ENCODE peak calls at places on chromosomes 3 and 15, in seven cellular contexts. A is Peyer's patch; T is cardiac muscle cell; N is tibial artery; H is CD8-positive, alpha-beta T cell; P is prostate gland; K is GM23338. U is an unnamed sample. For H3K27me3, the result is how much of the 10 kb centered on the place peaks cover.

GRCh38 chr3:65751123-65751700 is 287.5 kb downstream of the MAGI1 start:
- DNase-seq in A (peak), T (peak), N (no peak), H (no peak), P (peak), K (peak), U (no peak)

GRCh38 chr15:91974321-91974720 is 120.8 kb downstream of the SLCO3A1 start:
- DNase-seq in A (no peak), T (no peak), N (no peak), H (no peak), P (no peak), K (no peak), U (no peak)

GRCh38 chr15:49688135-49688790 is 67.4 kb downstream of the DTWD1 start:
- DNase-seq in A (no peak), T (no peak), N (no peak), H (no peak), P (no peak), K (no peak), U (no peak)

GRCh38 chr3:53236112-53236841 is 19.5 kb downstream of the TKT start:
- DNase-seq in A (peak), T (peak), N (peak), H (no peak), P (peak), K (no peak), U (peak)

GRCh38 chr3:160127308-160127707 is 97.9 kb upstream of the C3orf80 start:
- DNase-seq in A (no peak), T (no peak), N (no peak), H (no peak), P (no peak), K (no peak), U (no peak)

GRCh38 chr3:114446605-114447004 is 152.8 kb downstream of the TIGIT start:
- DNase-seq in A (no peak), T (no peak), N (no peak), H (no peak), P (peak), K (no peak), U (no peak)

GRCh38 chr15:92638709-92639365 is 16.7 kb downstream of the FAM174B start:
- DNase-seq in A (no peak), T (no peak), N (no peak), H (no peak), P (peak), K (no peak), U (no peak)

GRCh38 chr3:178263236-178263916 is 272.9 kb upstream of the KCNMB2 start:
- DNase-seq in A (no peak), T (peak), N (no peak), H (no peak), P (no peak), K (no peak), U (no peak)

GRCh38 chr15:34161329-34161953 is 48.5 kb downstream of the KATNBL1 start:
- DNase-seq in A (no peak), T (no peak), N (no peak), H (no peak), P (no peak), K (peak), U (no peak)

GRCh38 chr3:174859109-174859735 is at the start of gene NAALADL2:
- DNase-seq in A (no peak), T (no peak), N (no peak), H (no peak), P (peak), K (no peak), U (no peak)

GRCh38 chr3:39133093-39133490 is 20.3 kb downstream of the CSRNP1 start:
- DNase-seq in A (no peak), T (no peak), N (peak), H (no peak), P (no peak), K (no peak), U (no peak)

GRCh38 chr15:66163553-66163952 is 90.0 kb downstream of the MEGF11 start:
- DNase-seq in A (no peak), T (no peak), N (no peak), H (no peak), P (no peak), K (no peak), U (no peak)

GRCh38 chr3:194294199-194294887 is 56.8 kb downstream of the CPN2 start:
- DNase-seq in A (no peak), T (no peak), N (no peak), H (no peak), P (no peak), K (peak), U (no peak)

GRCh38 chr3:31050296-31050695 is 155.8 kb upstream of the GADL1 start:
- DNase-seq in A (no peak), T (no peak), N (no peak), H (no peak), P (no peak), K (no peak), U (no peak)

GRCh38 chr3:17828388-17828787 is 86.0 kb upstream of the TBC1D5 start:
- DNase-seq in A (no peak), T (no peak), N (no peak), H (no peak), P (no peak), K (no peak), U (no peak)

GRCh38 chr3:136194409-136195257 is 1.5 kb downstream of the MSL2 start:
- DNase-seq in A (peak), T (peak), N (peak), H (peak), P (peak), K (peak), U (peak)

GRCh38 chr15:77475898-77476297 is 55.2 kb downstream of the HMG20A start:
- DNase-seq in A (no peak), T (peak), N (no peak), H (no peak), P (no peak), K (peak), U (no peak)

GRCh38 chr15:57376695-57377477 is 581 bp downstream of the CGNL1 start:
- DNase-seq in A (no peak), T (peak), N (peak), H (no peak), P (peak), K (peak), U (peak)

GRCh38 chr3:78871048-78871447 is 896.8 kb downstream of the ROBO1 start:
- DNase-seq in A (no peak), T (no peak), N (no peak), H (no peak), P (no peak), K (no peak), U (no peak)

GRCh38 chr3:17632401-17633100 is 109.9 kb downstream of the TBC1D5 start:
- DNase-seq in A (no peak), T (no peak), N (no peak), H (no peak), P (no peak), K (no peak), U (no peak)

GRCh38 chr3:32391643-32392529 is at the start of gene CMTM7:
- DNase-seq in A (peak), T (peak), N (peak), H (peak), P (peak), K (peak), U (peak)

GRCh38 chr3:104425416-104425815 is 941.3 kb upstream of the ALCAM start:
- DNase-seq in A (no peak), T (no peak), N (no peak), H (no peak), P (no peak), K (no peak), U (no peak)

GRCh38 chr3:133578548-133579191 is 5.2 kb downstream of the CDV3 start:
- DNase-seq in A (no peak), T (peak), N (no peak), H (no peak), P (no peak), K (peak), U (no peak)

GRCh38 chr3:141960731-141961130 is 84.3 kb downstream of the ATP1B3 start:
- DNase-seq in A (no peak), T (no peak), N (no peak), H (no peak), P (no peak), K (no peak), U (no peak)

GRCh38 chr15:63715818-63716217 is 117.9 kb downstream of the HERC1 start:
- DNase-seq in A (no peak), T (no peak), N (no peak), H (no peak), P (no peak), K (no peak), U (no peak)

GRCh38 chr3:34012102-34012461 is 213.7 kb downstream of the PDCD6IP start:
- DNase-seq in A (no peak), T (no peak), N (no peak), H (no peak), P (no peak), K (no peak), U (no peak)

GRCh38 chr3:136547293-136547692 is 204.9 kb downstream of the STAG1 start:
- DNase-seq in A (no peak), T (no peak), N (no peak), H (no peak), P (no peak), K (no peak), U (no peak)

GRCh38 chr15:69395991-69396390 is 18.2 kb upstream of the KIF23 start:
- DNase-seq in A (no peak), T (no peak), N (no peak), H (no peak), P (no peak), K (no peak), U (no peak)

DNA sequence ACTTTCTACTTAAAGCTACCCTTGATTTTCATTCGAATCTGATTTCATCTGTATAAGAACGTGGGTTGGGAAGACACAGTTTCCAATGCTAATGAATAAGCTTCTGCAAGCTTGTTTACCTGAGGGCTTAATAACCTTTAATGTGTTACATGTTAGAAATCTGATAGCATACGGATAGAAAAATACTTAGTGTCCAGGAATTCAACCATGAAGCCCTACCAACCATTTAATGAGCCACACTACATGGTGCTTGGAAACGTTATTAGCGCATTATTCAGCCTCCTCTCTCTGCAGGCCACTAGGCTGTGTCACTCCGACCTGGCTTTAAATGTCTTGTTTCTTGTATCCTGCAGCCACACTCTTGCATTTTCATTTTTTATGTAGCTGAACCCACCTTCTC is 1.6 kb downstream of the FAM81A start:
- DNase-seq in A (no peak), T (no peak), N (no peak), H (no peak), P (no peak), K (no peak), U (no peak)
- H3K27me3 ChIP-seq in A (under half), T (half or more), N (under half), H (under half), P (under half), K (half or more), U (under half)

GRCh38 chr3:195897081-195897852 is 11.1 kb downstream of the TNK2 start:
- DNase-seq in A (no peak), T (peak), N (peak), H (no peak), P (no peak), K (no peak), U (peak)

GRCh38 chr3:195895078-195895899 is 13.1 kb downstream of the TNK2 start:
- DNase-seq in A (peak), T (peak), N (peak), H (peak), P (no peak), K (peak), U (peak)

GRCh38 chr3:195895900-195896360 is 12.4 kb downstream of the TNK2 start:
- DNase-seq in A (peak), T (peak), N (peak), H (peak), P (no peak), K (peak), U (peak)

GRCh38 chr3:195897853-195898415 is 10.4 kb downstream of the TNK2 start:
- DNase-seq in A (no peak), T (no peak), N (no peak), H (no peak), P (no peak), K (peak), U (no peak)

GRCh38 chr3:195896361-195897080 is 11.8 kb downstream of the TNK2 start:
- DNase-seq in A (no peak), T (peak), N (peak), H (no peak), P (no peak), K (peak), U (no peak)
- H3K27ac ChIP-seq in A (peak), T (peak), N (peak), H (peak), P (peak), K (peak), U (peak)

GRCh38 chr3:122989856-122990575 is 37.5 kb downstream of the SEMA5B start:
- DNase-seq in A (no peak), T (no peak), N (no peak), H (no peak), P (no peak), K (no peak), U (no peak)

GRCh38 chr3:122987231-122987630 is 40.3 kb downstream of the SEMA5B start:
- DNase-seq in A (no peak), T (no peak), N (no peak), H (no peak), P (no peak), K (no peak), U (no peak)

GRCh38 chr3:122986790-122987189 is 40.8 kb downstream of the SEMA5B start:
- DNase-seq in A (no peak), T (no peak), N (no peak), H (no peak), P (no peak), K (peak), U (no peak)

GRCh38 chr3:122987726-122988319 is 39.7 kb downstream of the SEMA5B start:
- DNase-seq in A (no peak), T (no peak), N (no peak), H (no peak), P (no peak), K (no peak), U (no peak)

GRCh38 chr3:122988507-122988906 is 39.1 kb downstream of the SEMA5B start:
- DNase-seq in A (no peak), T (no peak), N (no peak), H (no peak), P (no peak), K (no peak), U (no peak)
- TF ChIP-seq CTCF in A (no peak), T (no peak), N (no peak), H (no peak), P (no peak), K (no peak), U (no peak)

DNA sequence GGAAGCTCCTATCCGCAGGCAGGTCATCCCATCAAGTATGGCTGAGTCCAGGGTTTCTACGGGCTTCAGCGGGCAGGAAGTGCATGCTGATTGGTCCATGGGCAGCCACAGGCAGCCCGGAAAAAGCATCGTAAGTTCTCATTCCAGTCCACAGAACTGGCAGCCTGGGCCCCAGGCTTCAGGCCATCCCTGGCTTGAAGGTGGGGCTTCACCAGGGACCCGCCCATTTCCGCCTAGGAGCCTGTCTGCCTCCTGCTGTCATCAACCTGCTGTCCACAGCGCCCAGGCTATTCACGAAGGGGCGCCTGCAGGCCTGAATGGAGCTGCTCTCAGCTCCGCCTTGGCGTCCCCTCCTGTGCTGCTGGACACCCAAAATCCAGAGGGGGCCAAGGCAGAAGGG is 13.9 kb downstream of the PCYT1A start:
- DNase-seq in A (no peak), T (no peak), N (no peak), H (no peak), P (no peak), K (no peak), U (no peak)
- H3K27me3 ChIP-seq in A (under half), T (under half), N (under half), H (under half), P (under half), K (under half), U (under half)

DNA sequence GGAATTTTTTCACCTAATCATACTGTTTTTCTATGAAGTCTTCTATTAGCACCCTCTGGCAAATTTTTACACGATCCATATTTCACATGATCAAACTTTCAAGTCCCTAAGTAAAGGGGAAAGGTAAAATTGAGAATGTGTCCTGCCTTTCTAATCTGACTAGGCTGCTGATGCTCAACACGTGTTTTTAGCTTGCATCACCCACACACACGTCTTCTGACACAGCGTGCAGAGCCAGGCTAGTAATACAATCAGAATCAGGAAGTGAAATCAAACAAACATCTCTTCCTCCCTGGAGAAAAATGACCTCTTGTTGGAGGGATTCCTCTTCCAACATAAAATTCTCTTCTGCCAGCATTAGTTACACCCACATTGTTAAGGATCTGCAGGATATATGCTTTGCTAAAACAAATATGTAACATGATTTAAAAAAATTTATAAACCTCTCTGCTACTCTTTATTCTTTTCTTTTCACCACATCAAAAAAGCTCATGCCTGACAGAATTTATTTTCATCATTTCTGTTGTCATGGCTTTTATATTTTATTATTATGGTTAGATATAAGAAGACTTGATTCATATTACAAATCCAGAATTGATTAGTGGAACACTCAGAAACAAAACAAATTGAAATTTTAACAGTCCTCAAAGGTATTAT is 122.4 kb downstream of the RAP2B start:
- DNase-seq in A (no peak), T (no peak), N (peak), H (no peak), P (peak), K (no peak), U (no peak)
- H3K27ac ChIP-seq in A (no peak), T (no peak), N (peak), H (no peak), P (peak), K (no peak), U (peak)

GRCh38 chr3:9795212-9795611 is 2.3 kb downstream of the ARPC4 start:
- DNase-seq in A (peak), T (no peak), N (no peak), H (no peak), P (no peak), K (no peak), U (no peak)

GRCh38 chr3:9806137-9806536 is 3.9 kb upstream of the TTLL3 start:
- DNase-seq in A (no peak), T (no peak), N (no peak), H (no peak), P (no peak), K (no peak), U (no peak)

GRCh38 chr3:9797196-9797945 is 4.5 kb downstream of the ARPC4 start:
- DNase-seq in A (peak), T (no peak), N (no peak), H (no peak), P (no peak), K (no peak), U (no peak)

GRCh38 chr3:9803494-9803893 is 6.6 kb upstream of the TTLL3 start:
- DNase-seq in A (no peak), T (no peak), N (no peak), H (no peak), P (no peak), K (no peak), U (no peak)

GRCh38 chr3:9800529-9800928 is 7.6 kb downstream of the ARPC4 start:
- DNase-seq in A (no peak), T (no peak), N (no peak), H (no peak), P (no peak), K (no peak), U (no peak)
- TF ChIP-seq CTCF in A (peak), T (peak), N (no peak), H (no peak), P (no peak), K (peak), U (no peak)

DNA sequence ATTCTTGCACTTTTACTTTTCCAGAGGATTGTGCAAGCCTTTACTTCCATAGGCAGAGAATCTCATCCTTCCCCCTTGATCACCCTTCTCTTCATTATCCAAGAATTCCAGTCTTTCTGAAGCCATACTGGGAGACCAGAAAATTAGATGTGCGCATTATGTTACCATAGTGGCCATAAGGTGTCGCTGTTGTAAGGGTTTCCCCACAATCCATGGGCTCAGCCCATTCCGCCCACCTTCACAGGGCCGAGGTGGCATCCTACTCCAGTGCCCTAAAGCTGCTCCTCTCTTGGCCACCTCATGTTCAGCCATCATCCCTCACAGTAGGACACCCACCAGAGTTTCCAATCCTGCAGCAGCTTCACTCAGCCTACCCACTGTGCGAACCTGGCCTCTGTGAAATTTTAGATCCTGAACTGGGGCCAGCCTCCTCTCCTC is 35.0 kb downstream of the CTSH start:
- DNase-seq in A (no peak), T (peak), N (no peak), H (peak), P (no peak), K (peak), U (no peak)
- H3K27me3 ChIP-seq in A (under half), T (under half), N (under half), H (under half), P (under half), K (under half), U (under half)

GRCh38 chr3:43770426-43771103 is 79.8 kb downstream of the ABHD5 start:
- DNase-seq in A (peak), T (no peak), N (peak), H (no peak), P (no peak), K (no peak), U (peak)
- H3K27ac ChIP-seq in A (peak), T (no peak), N (peak), H (no peak), P (peak), K (no peak), U (peak)

GRCh38 chr3:120442975-120443517 is 7.7 kb downstream of the FSTL1 start:
- DNase-seq in A (no peak), T (peak), N (no peak), H (no peak), P (no peak), K (peak), U (no peak)
- TF ChIP-seq CTCF in A (no peak), T (peak), N (no peak), H (no peak), P (no peak), K (peak), U (no peak)